ENCODE peak calls at places on chromosomes 11 and 22, in five cellular contexts. F is SK-MEL-5; Y is D341Med; Q is activated naive CD4-positive, alpha-beta T cell treated with anti-CD3 and anti-CD28 coated beads, Interleukin-2, amount 50 U/mL, for 16 hours; R is 8988T. D is an unnamed sample.

GRCh38 chr11:29227816-29228215 is 789.0 kb downstream of the KCNA4 start:
- DNase-seq in F (no peak), Y (peak), Q (no peak), R (no peak), D (no peak)

GRCh38 chr11:1504581-1505290 is 18.2 kb upstream of the MOB2 start:
- DNase-seq in F (no peak), Y (no peak), Q (no peak), R (no peak), D (no peak)

GRCh38 chr22:21613553-21614233 is 16.1 kb downstream of the YDJC start:
- DNase-seq in F (no peak), Y (peak), Q (no peak), R (no peak), D (no peak)

GRCh38 chr22:46972256-46972655 is 209.8 kb downstream of the TBC1D22A start:
- DNase-seq in F (no peak), Y (no peak), Q (no peak), R (no peak), D (no peak)

GRCh38 chr11:45087761-45088160 is 58.7 kb upstream of the PRDM11 start:
- DNase-seq in F (no peak), Y (no peak), Q (no peak), R (no peak), D (no peak)

GRCh38 chr11:74731301-74732094 is at the start of gene CHRDL2:
- DNase-seq in F (no peak), Y (peak), Q (no peak), R (no peak), D (no peak)

GRCh38 chr22:32904044-32904443 is 102.5 kb downstream of the TIMP3 start:
- DNase-seq in F (peak), Y (peak), Q (no peak), R (no peak), D (no peak)

GRCh38 chr11:68312117-68312779 is at the start of gene LRP5:
- DNase-seq in F (no peak), Y (peak), Q (no peak), R (peak), D (no peak)

GRCh38 chr11:46290598-46291309 is 13.3 kb downstream of the CREB3L1 start:
- DNase-seq in F (peak), Y (no peak), Q (no peak), R (no peak), D (no peak)

GRCh38 chr11:87421422-87421821 is 383.7 kb downstream of the TMEM135 start:
- DNase-seq in F (peak), Y (peak), Q (no peak), R (peak), D (peak)

GRCh38 chr22:33889748-33890147 is 30.5 kb downstream of the LARGE1 start:
- DNase-seq in F (no peak), Y (no peak), Q (no peak), R (no peak), D (no peak)

GRCh38 chr11:72257551-72257950 is 13.6 kb upstream of the PHOX2A start:
- DNase-seq in F (no peak), Y (no peak), Q (no peak), R (no peak), D (no peak)

GRCh38 chr11:68007498-68008380 is 2.4 kb upstream of the ALDH3B1 start:
- DNase-seq in F (no peak), Y (no peak), Q (no peak), R (no peak), D (no peak)

GRCh38 chr22:35467788-35468187 is 67.8 kb downstream of the MCM5 start:
- DNase-seq in F (peak), Y (no peak), Q (no peak), R (no peak), D (no peak)

GRCh38 chr11:124891390-124891861 is 6.2 kb downstream of the ROBO4 start:
- DNase-seq in F (no peak), Y (peak), Q (no peak), R (peak), D (no peak)

GRCh38 chr11:110862407-110862806 is 150.2 kb upstream of the ARHGAP20 start:
- DNase-seq in F (no peak), Y (no peak), Q (no peak), R (no peak), D (no peak)

GRCh38 chr11:112513936-112514716 is 253.5 kb upstream of the PLET1 start:
- DNase-seq in F (no peak), Y (no peak), Q (no peak), R (no peak), D (no peak)

GRCh38 chr22:46262449-46263207 is 515 bp downstream of the PKDREJ start:
- DNase-seq in F (no peak), Y (no peak), Q (no peak), R (no peak), D (no peak)

GRCh38 chr22:35397095-35397904 is 2.6 kb upstream of the MCM5 start:
- DNase-seq in F (no peak), Y (no peak), Q (no peak), R (no peak), D (no peak)

GRCh38 chr11:33248416-33248957 is 8.7 kb upstream of the HIPK3 start:
- DNase-seq in F (no peak), Y (no peak), Q (no peak), R (no peak), D (no peak)

D was measured in central memory CD4-positive, alpha-beta T cell.